ENCODE peak calls at places on chromosomes 4 and X, in five cellular contexts. One of them, this sample, is unnamed.

GRCh38 chr4:158315706-158316105 is 105.4 kb downstream of the TMEM144 start:
- DNase-seq in PC-3: peak; percentile 45
- DNase-seq in CD8-positive, alpha-beta memory T cell: no peak
- DNase-seq in progenitor cell of endocrine pancreas: no peak
- DNase-seq in astrocyte of the spinal cord: peak; percentile 92
- DNase-seq in this sample: no peak

GRCh38 chr4:9781343-9782135 is at the start of gene DRD5:
- DNase-seq in PC-3: no peak
- DNase-seq in CD8-positive, alpha-beta memory T cell: no peak
- DNase-seq in progenitor cell of endocrine pancreas: no peak
- DNase-seq in astrocyte of the spinal cord: no peak
- DNase-seq in this sample: no peak

GRCh38 chrX:130393451-130394074 is 8.1 kb upstream of the GPR119 start:
- DNase-seq in PC-3: peak; percentile 74
- DNase-seq in CD8-positive, alpha-beta memory T cell: no peak
- DNase-seq in progenitor cell of endocrine pancreas: peak; percentile 23
- DNase-seq in astrocyte of the spinal cord: peak; percentile 50
- DNase-seq in this sample: no peak

GRCh38 chr4:7513731-7514130 is 79.0 kb upstream of the PSAPL1 start:
- DNase-seq in PC-3: peak; percentile 81
- DNase-seq in CD8-positive, alpha-beta memory T cell: no peak
- DNase-seq in progenitor cell of endocrine pancreas: no peak
- DNase-seq in astrocyte of the spinal cord: peak; percentile 39
- DNase-seq in this sample: no peak

GRCh38 chr4:144782345-144782744 is 136.4 kb downstream of the HHIP start:
- DNase-seq in PC-3: peak; percentile 29
- DNase-seq in CD8-positive, alpha-beta memory T cell: no peak
- DNase-seq in progenitor cell of endocrine pancreas: no peak
- DNase-seq in astrocyte of the spinal cord: peak; percentile 56
- DNase-seq in this sample: no peak

GRCh38 chrX:47936224-47936939 is 67.4 kb downstream of the ZNF182 start:
- DNase-seq in PC-3: no peak
- DNase-seq in CD8-positive, alpha-beta memory T cell: no peak
- DNase-seq in progenitor cell of endocrine pancreas: no peak
- DNase-seq in astrocyte of the spinal cord: no peak
- DNase-seq in this sample: no peak

GRCh38 chr4:99679204-99679603 is 21.6 kb upstream of the C4orf54 start:
- DNase-seq in PC-3: no peak
- DNase-seq in CD8-positive, alpha-beta memory T cell: no peak
- DNase-seq in progenitor cell of endocrine pancreas: no peak
- DNase-seq in astrocyte of the spinal cord: no peak
- DNase-seq in this sample: no peak

GRCh38 chr4:140151700-140152014 is 2.3 kb downstream of the MAML3 start:
- DNase-seq in PC-3: peak; percentile 81
- DNase-seq in CD8-positive, alpha-beta memory T cell: peak; percentile 67
- DNase-seq in progenitor cell of endocrine pancreas: peak; percentile 72
- DNase-seq in astrocyte of the spinal cord: peak; percentile 94
- DNase-seq in this sample: peak; percentile 87

GRCh38 chr4:186500721-186501304 is 54.6 kb downstream of the MTNR1A start:
- DNase-seq in PC-3: no peak
- DNase-seq in CD8-positive, alpha-beta memory T cell: no peak
- DNase-seq in progenitor cell of endocrine pancreas: no peak
- DNase-seq in astrocyte of the spinal cord: peak; percentile 68
- DNase-seq in this sample: no peak